ENCODE peak calls at places on chromosomes 2 and 18, in seven cellular contexts. One of them, this sample, is unnamed.

GRCh38 chr2:27369471-27370025 is 590 bp downstream of the EIF2B4 start:
- DNase-seq in effector memory CD4-positive, alpha-beta T cell: no peak
- DNase-seq in adrenal gland: peak; percentile 84
- DNase-seq in upper lobe of right lung: no peak
- DNase-seq in PC-3: peak; percentile 54
- DNase-seq in CD8-positive, alpha-beta T cell: no peak
- DNase-seq in psoas muscle: no peak
- DNase-seq in this sample: no peak

GRCh38 chr2:27376866-27377617 is 3.5 kb downstream of the ZNF513 start:
- DNase-seq in adrenal gland: no peak
- DNase-seq in effector memory CD4-positive, alpha-beta T cell: no peak
- DNase-seq in upper lobe of right lung: no peak
- DNase-seq in psoas muscle: no peak
- DNase-seq in PC-3: no peak
- DNase-seq in CD8-positive, alpha-beta T cell: no peak
- DNase-seq in this sample: no peak

GRCh38 chr2:156380117-156380645 is 47.7 kb upstream of the NR4A2 start:
- DNase-seq in psoas muscle: no peak
- DNase-seq in CD8-positive, alpha-beta T cell: no peak
- DNase-seq in adrenal gland: no peak
- DNase-seq in upper lobe of right lung: no peak
- DNase-seq in PC-3: no peak
- DNase-seq in effector memory CD4-positive, alpha-beta T cell: no peak
- DNase-seq in this sample: no peak

GRCh38 chr2:60463249-60463648 is 90.2 kb downstream of the BCL11A start:
- DNase-seq in upper lobe of right lung: no peak
- DNase-seq in CD8-positive, alpha-beta T cell: no peak
- DNase-seq in effector memory CD4-positive, alpha-beta T cell: no peak
- DNase-seq in PC-3: no peak
- DNase-seq in adrenal gland: peak; percentile 23
- DNase-seq in psoas muscle: no peak
- DNase-seq in this sample: no peak

GRCh38 chr2:15160602-15161001 is 400.5 kb downstream of the NBAS start:
- DNase-seq in PC-3: no peak
- DNase-seq in effector memory CD4-positive, alpha-beta T cell: no peak
- DNase-seq in adrenal gland: no peak
- DNase-seq in CD8-positive, alpha-beta T cell: no peak
- DNase-seq in psoas muscle: no peak
- DNase-seq in upper lobe of right lung: no peak
- DNase-seq in this sample: no peak

GRCh38 chr2:27703638-27704341 is 40.1 kb downstream of the SLC4A1AP start:
- DNase-seq in PC-3: peak; percentile 94
- DNase-seq in upper lobe of right lung: peak; percentile 79
- DNase-seq in CD8-positive, alpha-beta T cell: peak; percentile 84
- DNase-seq in psoas muscle: peak; percentile 88
- DNase-seq in adrenal gland: peak; percentile 93
- DNase-seq in effector memory CD4-positive, alpha-beta T cell: peak; percentile 58
- DNase-seq in this sample: peak; percentile 67

GRCh38 chr2:23925702-23926288 is 1.1 kb downstream of the ATAD2B start:
- DNase-seq in CD8-positive, alpha-beta T cell: peak; percentile 61
- DNase-seq in PC-3: peak; percentile 64
- DNase-seq in effector memory CD4-positive, alpha-beta T cell: peak; percentile 30
- DNase-seq in upper lobe of right lung: no peak
- DNase-seq in psoas muscle: peak; percentile 59
- DNase-seq in adrenal gland: peak; percentile 66
- DNase-seq in this sample: peak; percentile 37

GRCh38 chr2:42086500-42086953 is 38.7 kb downstream of the PKDCC start:
- DNase-seq in psoas muscle: no peak
- DNase-seq in CD8-positive, alpha-beta T cell: peak; percentile 28
- DNase-seq in upper lobe of right lung: no peak
- DNase-seq in PC-3: peak; percentile 83
- DNase-seq in effector memory CD4-positive, alpha-beta T cell: no peak
- DNase-seq in adrenal gland: peak; percentile 59
- DNase-seq in this sample: peak; percentile 12

GRCh38 chr2:27093430-27094352 is 7.1 kb downstream of the KHK start:
- DNase-seq in effector memory CD4-positive, alpha-beta T cell: no peak
- DNase-seq in PC-3: no peak
- DNase-seq in psoas muscle: peak; percentile 35
- DNase-seq in upper lobe of right lung: no peak
- DNase-seq in adrenal gland: no peak
- DNase-seq in CD8-positive, alpha-beta T cell: no peak
- DNase-seq in this sample: no peak

GRCh38 chr2:111121873-111122630 is 1.3 kb downstream of the BCL2L11 start:
- DNase-seq in effector memory CD4-positive, alpha-beta T cell: peak; percentile 64
- DNase-seq in CD8-positive, alpha-beta T cell: peak; percentile 75
- DNase-seq in PC-3: peak; percentile 97
- DNase-seq in psoas muscle: peak; percentile 95
- DNase-seq in upper lobe of right lung: peak; percentile 95
- DNase-seq in adrenal gland: peak; percentile 92
- DNase-seq in this sample: peak; percentile 85

GRCh38 chr2:238242731-238243495 is 3.1 kb upstream of the HES6 start:
- DNase-seq in upper lobe of right lung: peak; percentile 40
- DNase-seq in psoas muscle: peak; percentile 82
- DNase-seq in effector memory CD4-positive, alpha-beta T cell: no peak
- DNase-seq in adrenal gland: peak; percentile 82
- DNase-seq in PC-3: no peak
- DNase-seq in CD8-positive, alpha-beta T cell: no peak
- DNase-seq in this sample: no peak

GRCh38 chr2:241179894-241180293 is 8.6 kb upstream of the ANO7 start:
- DNase-seq in adrenal gland: no peak
- DNase-seq in upper lobe of right lung: no peak
- DNase-seq in psoas muscle: no peak
- DNase-seq in effector memory CD4-positive, alpha-beta T cell: no peak
- DNase-seq in CD8-positive, alpha-beta T cell: no peak
- DNase-seq in PC-3: no peak
- DNase-seq in this sample: peak; percentile 20

GRCh38 chr2:109448946-109449788 is 164.6 kb downstream of the SEPTIN10 start:
- DNase-seq in CD8-positive, alpha-beta T cell: no peak
- DNase-seq in adrenal gland: peak; percentile 82
- DNase-seq in effector memory CD4-positive, alpha-beta T cell: no peak
- DNase-seq in psoas muscle: peak; percentile 87
- DNase-seq in upper lobe of right lung: peak; percentile 77
- DNase-seq in PC-3: peak; percentile 62
- DNase-seq in this sample: no peak

GRCh38 chr18:2651981-2652380 is 3.5 kb upstream of the SMCHD1 start:
- DNase-seq in adrenal gland: no peak
- DNase-seq in effector memory CD4-positive, alpha-beta T cell: no peak
- DNase-seq in psoas muscle: no peak
- DNase-seq in upper lobe of right lung: no peak
- DNase-seq in PC-3: peak; percentile 66
- DNase-seq in CD8-positive, alpha-beta T cell: no peak
- DNase-seq in this sample: no peak

GRCh38 chr2:17971531-17971930 is 93.1 kb downstream of the KCNS3 start:
- DNase-seq in upper lobe of right lung: no peak
- DNase-seq in CD8-positive, alpha-beta T cell: no peak
- DNase-seq in PC-3: no peak
- DNase-seq in effector memory CD4-positive, alpha-beta T cell: no peak
- DNase-seq in psoas muscle: no peak
- DNase-seq in adrenal gland: no peak
- DNase-seq in this sample: no peak

GRCh38 chr2:15609341-15610042 is 17.8 kb downstream of the DDX1 start:
- DNase-seq in PC-3: no peak
- DNase-seq in effector memory CD4-positive, alpha-beta T cell: no peak
- DNase-seq in psoas muscle: no peak
- DNase-seq in adrenal gland: no peak
- DNase-seq in upper lobe of right lung: no peak
- DNase-seq in CD8-positive, alpha-beta T cell: no peak
- DNase-seq in this sample: no peak

GRCh38 chr2:26356771-26357170 is 10.2 kb upstream of the ADGRF3 start:
- DNase-seq in PC-3: no peak
- DNase-seq in adrenal gland: no peak
- DNase-seq in psoas muscle: no peak
- DNase-seq in upper lobe of right lung: no peak
- DNase-seq in CD8-positive, alpha-beta T cell: no peak
- DNase-seq in effector memory CD4-positive, alpha-beta T cell: no peak
- DNase-seq in this sample: no peak

GRCh38 chr18:35324926-35325655 is 19.1 kb downstream of the ZNF24 start:
- DNase-seq in upper lobe of right lung: no peak
- DNase-seq in adrenal gland: no peak
- DNase-seq in effector memory CD4-positive, alpha-beta T cell: no peak
- DNase-seq in psoas muscle: no peak
- DNase-seq in PC-3: no peak
- DNase-seq in CD8-positive, alpha-beta T cell: no peak
- DNase-seq in this sample: no peak

GRCh38 chr2:8298783-8299182 is 383.1 kb upstream of the ID2 start:
- DNase-seq in psoas muscle: no peak
- DNase-seq in CD8-positive, alpha-beta T cell: no peak
- DNase-seq in upper lobe of right lung: no peak
- DNase-seq in effector memory CD4-positive, alpha-beta T cell: no peak
- DNase-seq in adrenal gland: peak; percentile 56
- DNase-seq in PC-3: no peak
- DNase-seq in this sample: no peak

GRCh38 chr2:230614913-230615332 is 97.7 kb upstream of the CAB39 start:
- DNase-seq in CD8-positive, alpha-beta T cell: no peak
- DNase-seq in upper lobe of right lung: no peak
- DNase-seq in psoas muscle: no peak
- DNase-seq in effector memory CD4-positive, alpha-beta T cell: no peak
- DNase-seq in adrenal gland: no peak
- DNase-seq in PC-3: no peak
- DNase-seq in this sample: peak; percentile 80

GRCh38 chr2:23430263-23430662 is 45.3 kb downstream of the KLHL29 start:
- DNase-seq in effector memory CD4-positive, alpha-beta T cell: no peak
- DNase-seq in CD8-positive, alpha-beta T cell: no peak
- DNase-seq in upper lobe of right lung: no peak
- DNase-seq in adrenal gland: no peak
- DNase-seq in PC-3: peak; percentile 45
- DNase-seq in psoas muscle: no peak
- DNase-seq in this sample: no peak

GRCh38 chr2:239253264-239253663 is 147.6 kb downstream of the HDAC4 start:
- DNase-seq in upper lobe of right lung: no peak
- DNase-seq in psoas muscle: no peak
- DNase-seq in effector memory CD4-positive, alpha-beta T cell: no peak
- DNase-seq in adrenal gland: no peak
- DNase-seq in PC-3: no peak
- DNase-seq in CD8-positive, alpha-beta T cell: no peak
- DNase-seq in this sample: no peak

GRCh38 chr2:239253705-239254104 is 147.1 kb downstream of the HDAC4 start:
- DNase-seq in PC-3: no peak
- DNase-seq in upper lobe of right lung: no peak
- DNase-seq in psoas muscle: peak; percentile 57
- DNase-seq in CD8-positive, alpha-beta T cell: no peak
- DNase-seq in effector memory CD4-positive, alpha-beta T cell: no peak
- DNase-seq in adrenal gland: no peak
- DNase-seq in this sample: no peak

GRCh38 chr2:239251971-239252370 is 148.8 kb downstream of the HDAC4 start:
- DNase-seq in effector memory CD4-positive, alpha-beta T cell: no peak
- DNase-seq in PC-3: no peak
- DNase-seq in adrenal gland: no peak
- DNase-seq in CD8-positive, alpha-beta T cell: no peak
- DNase-seq in upper lobe of right lung: no peak
- DNase-seq in psoas muscle: peak; percentile 62
- DNase-seq in this sample: no peak

GRCh38 chr2:239250216-239251071 is 150.4 kb downstream of the HDAC4 start:
- DNase-seq in psoas muscle: peak; percentile 70
- DNase-seq in effector memory CD4-positive, alpha-beta T cell: no peak
- DNase-seq in upper lobe of right lung: no peak
- DNase-seq in adrenal gland: no peak
- DNase-seq in CD8-positive, alpha-beta T cell: no peak
- DNase-seq in PC-3: no peak
- DNase-seq in this sample: no peak

GRCh38 chr2:239252433-239253200 is 148.2 kb downstream of the HDAC4 start:
- DNase-seq in effector memory CD4-positive, alpha-beta T cell: no peak
- DNase-seq in upper lobe of right lung: no peak
- DNase-seq in psoas muscle: peak; percentile 94
- DNase-seq in adrenal gland: peak; percentile 61
- DNase-seq in PC-3: no peak
- DNase-seq in CD8-positive, alpha-beta T cell: no peak
- DNase-seq in this sample: no peak
- H3K4me1 ChIP-seq in effector memory CD4-positive, alpha-beta T cell: peaks cover 4% of the 10 kb centered on the region
- H3K4me1 ChIP-seq in upper lobe of right lung: peaks cover 28% of the 10 kb centered on the region
- H3K4me1 ChIP-seq in psoas muscle: peaks cover 92% of the 10 kb centered on the region
- H3K4me1 ChIP-seq in adrenal gland: peaks cover 53% of the 10 kb centered on the region
- H3K4me1 ChIP-seq in PC-3: peaks cover 14% of the 10 kb centered on the region
- H3K4me1 ChIP-seq in CD8-positive, alpha-beta T cell: peaks cover 50% of the 10 kb centered on the region
- H3K4me1 ChIP-seq in this sample: peaks cover 27% of the 10 kb centered on the region

DNA sequence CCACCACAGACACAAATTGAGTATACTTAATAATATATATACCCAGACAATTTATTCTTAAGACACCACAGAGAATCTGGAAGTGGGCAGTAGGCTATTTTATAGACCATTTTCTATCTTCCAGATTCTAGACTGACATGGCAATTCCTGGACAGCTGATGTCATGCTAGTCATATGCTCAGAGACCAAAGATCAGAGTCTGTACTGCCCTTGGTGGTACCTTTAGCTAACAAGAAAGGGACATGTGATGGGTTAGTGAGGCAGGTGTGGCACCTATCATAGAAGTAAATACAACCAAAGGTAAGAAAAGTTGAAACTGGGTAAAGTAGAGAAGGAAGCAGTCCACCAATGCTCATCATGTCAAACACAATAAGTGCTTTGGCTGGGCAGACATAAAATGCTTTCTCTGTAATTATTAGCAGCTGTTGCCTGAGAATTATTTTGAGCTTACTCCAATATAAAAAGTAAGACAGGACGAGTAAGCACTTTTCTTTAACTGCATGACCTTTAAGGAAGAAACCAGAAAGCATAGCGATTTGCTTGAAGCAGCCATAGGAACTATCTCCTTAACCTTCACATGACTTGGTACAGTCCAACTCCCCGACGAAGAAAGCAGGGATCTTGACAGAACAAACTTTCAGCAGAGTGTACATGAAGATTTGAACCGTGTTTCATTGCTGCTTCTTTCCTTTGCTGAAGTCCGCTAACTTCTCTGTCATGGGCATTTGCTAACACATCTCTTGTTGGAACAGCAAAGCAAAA is 47.1 kb downstream of the SLC40A1 start:
- DNase-seq in effector memory CD4-positive, alpha-beta T cell: no peak
- DNase-seq in PC-3: no peak
- DNase-seq in CD8-positive, alpha-beta T cell: no peak
- DNase-seq in adrenal gland: no peak
- DNase-seq in upper lobe of right lung: no peak
- DNase-seq in psoas muscle: no peak
- DNase-seq in this sample: no peak
- H3K27ac ChIP-seq in effector memory CD4-positive, alpha-beta T cell: no peak overlapping the region
- H3K27ac ChIP-seq in PC-3: no peak overlapping the region
- H3K27ac ChIP-seq in CD8-positive, alpha-beta T cell: no peak overlapping the region
- H3K27ac ChIP-seq in adrenal gland: no peak overlapping the region
- H3K27ac ChIP-seq in upper lobe of right lung: peak overlapping the region; percentile 39
- H3K27ac ChIP-seq in psoas muscle: no peak overlapping the region
- H3K27ac ChIP-seq in this sample: no peak overlapping the region

GRCh38 chr2:25021963-25022362 is 19.9 kb upstream of the EFR3B start:
- DNase-seq in psoas muscle: no peak
- DNase-seq in CD8-positive, alpha-beta T cell: no peak
- DNase-seq in upper lobe of right lung: no peak
- DNase-seq in adrenal gland: peak; percentile 65
- DNase-seq in effector memory CD4-positive, alpha-beta T cell: no peak
- DNase-seq in PC-3: no peak
- DNase-seq in this sample: no peak
- H3K27me3 ChIP-seq in psoas muscle: no peaks in the 10 kb centered on the region
- H3K27me3 ChIP-seq in CD8-positive, alpha-beta T cell: no peaks in the 10 kb centered on the region
- H3K27me3 ChIP-seq in upper lobe of right lung: no peaks in the 10 kb centered on the region
- H3K27me3 ChIP-seq in adrenal gland: no peaks in the 10 kb centered on the region
- H3K27me3 ChIP-seq in effector memory CD4-positive, alpha-beta T cell: no peaks in the 10 kb centered on the region
- H3K27me3 ChIP-seq in PC-3: peaks cover 3% of the 10 kb centered on the region
- H3K27me3 ChIP-seq in this sample: peaks cover 2% of the 10 kb centered on the region

DNA sequence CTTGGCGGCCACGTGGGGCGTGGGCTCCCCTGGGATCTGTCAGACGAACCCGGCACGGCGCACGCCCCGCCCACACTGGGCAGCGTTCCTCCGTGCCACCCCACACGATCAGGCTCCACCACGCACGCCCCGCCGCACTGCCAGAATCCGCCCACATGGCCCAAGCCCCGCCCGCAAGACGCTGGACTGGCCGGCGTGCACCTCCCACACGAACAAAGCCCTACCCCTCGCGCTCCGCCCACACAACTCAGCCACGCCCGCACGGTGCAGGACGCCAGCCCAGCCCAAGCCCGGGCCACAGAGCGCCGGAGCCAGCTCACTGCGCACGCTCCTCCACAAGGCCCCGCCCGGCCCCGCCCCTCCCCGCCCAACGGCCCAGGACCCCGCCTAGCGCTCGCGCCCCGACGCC is 555 bp downstream of the TMEM18 start:
- DNase-seq in effector memory CD4-positive, alpha-beta T cell: peak; percentile 97
- DNase-seq in PC-3: peak; percentile 97
- DNase-seq in CD8-positive, alpha-beta T cell: peak; percentile 94
- DNase-seq in upper lobe of right lung: peak; percentile 100
- DNase-seq in psoas muscle: peak; percentile 100
- DNase-seq in adrenal gland: peak; percentile 99
- DNase-seq in this sample: peak; percentile 97
- H3K4me1 ChIP-seq in effector memory CD4-positive, alpha-beta T cell: peaks cover 3% of the 10 kb centered on the region
- H3K4me1 ChIP-seq in PC-3: peaks cover 40% of the 10 kb centered on the region
- H3K4me1 ChIP-seq in CD8-positive, alpha-beta T cell: peaks cover 19% of the 10 kb centered on the region
- H3K4me1 ChIP-seq in upper lobe of right lung: peaks cover 11% of the 10 kb centered on the region
- H3K4me1 ChIP-seq in psoas muscle: peaks cover 15% of the 10 kb centered on the region
- H3K4me1 ChIP-seq in adrenal gland: peaks cover 31% of the 10 kb centered on the region
- H3K4me1 ChIP-seq in this sample: peaks cover 9% of the 10 kb centered on the region